ENCODE peak calls at places on chromosomes 6 and 20, in six cellular contexts. One of them, this sample, is unnamed.

GRCh38 chr6:156957931-156958547 is 180.9 kb downstream of the ARID1B start:
- DNase-seq in HepG2: no peak
- DNase-seq in K562: no peak
- DNase-seq in GM12878: no peak
- DNase-seq in GM12892: no peak
- DNase-seq in H1: no peak
- DNase-seq in this sample: no peak

GRCh38 chr20:63106765-63107448 is 100.1 kb upstream of the BHLHE23 start:
- DNase-seq in HepG2: no peak
- DNase-seq in K562: no peak
- DNase-seq in GM12878: no peak
- DNase-seq in GM12892: no peak
- DNase-seq in H1: no peak
- DNase-seq in this sample: no peak

GRCh38 chr20:24741673-24742072 is 207.4 kb upstream of the CST7 start:
- DNase-seq in HepG2: no peak
- DNase-seq in K562: no peak
- DNase-seq in GM12878: no peak
- DNase-seq in GM12892: no peak
- DNase-seq in H1: peak; percentile 38
- DNase-seq in this sample: no peak

GRCh38 chr6:168428052-168428829 is 12.7 kb upstream of the SMOC2 start:
- DNase-seq in HepG2: no peak
- DNase-seq in K562: no peak
- DNase-seq in GM12878: no peak
- DNase-seq in GM12892: no peak
- DNase-seq in H1: no peak
- DNase-seq in this sample: no peak

GRCh38 chr6:145532361-145532760 is 203.0 kb downstream of the EPM2A start:
- DNase-seq in HepG2: peak; percentile 18
- DNase-seq in K562: no peak
- DNase-seq in GM12878: no peak
- DNase-seq in GM12892: no peak
- DNase-seq in H1: peak; percentile 45
- DNase-seq in this sample: no peak

GRCh38 chr20:50508171-50508761 is 1.9 kb upstream of the PTPN1 start:
- DNase-seq in HepG2: peak; percentile 62
- DNase-seq in K562: no peak
- DNase-seq in GM12878: no peak
- DNase-seq in GM12892: no peak
- DNase-seq in H1: no peak
- DNase-seq in this sample: no peak

GRCh38 chr20:59819496-59820203 is 113.8 kb downstream of the SYCP2 start:
- DNase-seq in HepG2: no peak
- DNase-seq in K562: no peak
- DNase-seq in GM12878: no peak
- DNase-seq in GM12892: no peak
- DNase-seq in H1: no peak
- DNase-seq in this sample: no peak

GRCh38 chr6:149043476-149044130 is 273.9 kb upstream of the TAB2 start:
- DNase-seq in HepG2: peak; percentile 36
- DNase-seq in K562: peak; percentile 78
- DNase-seq in GM12878: no peak
- DNase-seq in GM12892: no peak
- DNase-seq in H1: peak; percentile 78
- DNase-seq in this sample: no peak

GRCh38 chr20:6269163-6269873 is 146.5 kb upstream of the FERMT1 start:
- DNase-seq in HepG2: no peak
- DNase-seq in K562: peak; percentile 11
- DNase-seq in GM12878: no peak
- DNase-seq in GM12892: no peak
- DNase-seq in H1: no peak
- DNase-seq in this sample: no peak

GRCh38 chr6:122696079-122696478 is 83.4 kb upstream of the FABP7 start:
- DNase-seq in HepG2: no peak
- DNase-seq in K562: no peak
- DNase-seq in GM12878: no peak
- DNase-seq in GM12892: no peak
- DNase-seq in H1: no peak
- DNase-seq in this sample: no peak

GRCh38 chr6:159074120-159074684 is 29.4 kb upstream of the TAGAP start:
- DNase-seq in HepG2: no peak
- DNase-seq in K562: peak; percentile 20
- DNase-seq in GM12878: no peak
- DNase-seq in GM12892: no peak
- DNase-seq in H1: no peak
- DNase-seq in this sample: no peak
- TF ChIP-seq TAF1 in HepG2: no peak
- TF ChIP-seq TAF1 in K562: no peak
- TF ChIP-seq TAF1 in GM12878: no peak
- TF ChIP-seq TAF1 in GM12892: no peak
- TF ChIP-seq TAF1 in H1: peak; percentile 40
- TF ChIP-seq TAF1 in this sample: no peak

GRCh38 chr20:17873410-17874270 is 95.0 kb downstream of the SNX5 start:
- DNase-seq in HepG2: peak; percentile 91
- DNase-seq in K562: no peak
- DNase-seq in GM12878: no peak
- DNase-seq in GM12892: no peak
- DNase-seq in H1: no peak
- DNase-seq in this sample: no peak
- TF ChIP-seq POLR2A in HepG2: peak; percentile 73
- TF ChIP-seq POLR2A in K562: no peak
- TF ChIP-seq POLR2A in GM12878: no peak
- TF ChIP-seq POLR2A in GM12892: no peak
- TF ChIP-seq POLR2A in H1: no peak
- TF ChIP-seq POLR2A in this sample: no peak

DNA sequence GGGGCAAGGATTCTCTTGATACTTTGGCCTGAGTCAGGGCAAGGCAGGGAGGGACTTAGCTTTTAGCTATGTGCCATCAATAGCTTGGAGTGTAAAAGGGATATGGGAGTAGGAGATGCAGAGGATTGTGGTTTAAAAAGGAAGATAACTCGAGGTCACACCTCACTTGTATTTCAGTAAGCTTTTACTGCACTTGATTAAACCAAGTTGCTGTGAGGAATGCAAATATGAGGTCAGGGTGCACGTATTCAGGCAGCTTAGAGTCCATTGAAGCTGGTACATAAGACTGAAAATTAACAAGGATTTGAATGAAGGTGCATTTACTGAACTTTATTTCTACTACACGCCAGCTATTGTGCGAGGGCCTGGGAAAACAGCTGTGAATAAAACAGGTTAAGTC is 32.1 kb downstream of the DSTN start:
- DNase-seq in HepG2: no peak
- DNase-seq in K562: no peak
- DNase-seq in GM12878: no peak
- DNase-seq in GM12892: no peak
- DNase-seq in H1: no peak
- DNase-seq in this sample: no peak
- TF ChIP-seq POLR2AphosphoS5 in HepG2: no peak
- TF ChIP-seq POLR2AphosphoS5 in K562: no peak
- TF ChIP-seq POLR2AphosphoS5 in GM12878: no peak
- TF ChIP-seq POLR2AphosphoS5 in GM12892: no peak
- TF ChIP-seq POLR2AphosphoS5 in H1: no peak
- TF ChIP-seq POLR2AphosphoS5 in this sample: no peak

DNA sequence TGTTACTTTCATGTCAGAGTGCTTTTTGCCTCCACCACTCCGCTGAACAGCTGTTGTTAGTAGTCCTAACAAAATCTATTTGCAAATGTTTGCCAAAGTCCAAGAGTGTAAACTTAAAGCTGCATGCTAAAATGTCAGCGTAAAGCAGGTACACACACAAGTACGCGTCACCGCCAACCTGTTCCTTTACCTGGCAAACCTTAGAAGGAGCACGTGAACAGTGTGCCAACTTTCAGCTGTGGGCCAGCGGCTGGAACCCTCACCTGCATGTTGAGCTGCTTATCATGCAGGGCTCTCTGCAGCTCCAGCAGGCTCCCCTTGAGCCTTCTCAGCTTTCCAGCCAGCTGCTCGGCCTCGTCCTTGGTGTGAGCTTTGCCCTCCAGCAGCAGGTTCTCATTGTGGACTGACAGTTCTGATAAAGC is 359.3 kb downstream of the SYNE1 start:
- DNase-seq in HepG2: peak; percentile 77
- DNase-seq in K562: no peak
- DNase-seq in GM12878: no peak
- DNase-seq in GM12892: no peak
- DNase-seq in H1: no peak
- DNase-seq in this sample: no peak
- TF ChIP-seq TAF1 in HepG2: no peak
- TF ChIP-seq TAF1 in K562: no peak
- TF ChIP-seq TAF1 in GM12878: no peak
- TF ChIP-seq TAF1 in GM12892: no peak
- TF ChIP-seq TAF1 in H1: no peak
- TF ChIP-seq TAF1 in this sample: no peak

GRCh38 chr20:35773154-35773751 is 1.4 kb downstream of the PHF20 start:
- DNase-seq in HepG2: no peak
- DNase-seq in K562: peak; percentile 63
- DNase-seq in GM12878: peak; percentile 36
- DNase-seq in GM12892: no peak
- DNase-seq in H1: no peak
- DNase-seq in this sample: peak; percentile 27

GRCh38 chr20:35772563-35773058 is 796 bp downstream of the PHF20 start:
- DNase-seq in HepG2: no peak
- DNase-seq in K562: no peak
- DNase-seq in GM12878: no peak
- DNase-seq in GM12892: no peak
- DNase-seq in H1: no peak
- DNase-seq in this sample: no peak

GRCh38 chr20:35768731-35769664 is 2.8 kb upstream of the PHF20 start:
- DNase-seq in HepG2: peak; percentile 82
- DNase-seq in K562: peak; percentile 69
- DNase-seq in GM12878: peak; percentile 43
- DNase-seq in GM12892: no peak
- DNase-seq in H1: peak; percentile 76
- DNase-seq in this sample: no peak

GRCh38 chr20:35771367-35771688 is 487 bp upstream of the PHF20 start:
- DNase-seq in HepG2: no peak
- DNase-seq in K562: no peak
- DNase-seq in GM12878: no peak
- DNase-seq in GM12892: no peak
- DNase-seq in H1: no peak
- DNase-seq in this sample: no peak

DNA sequence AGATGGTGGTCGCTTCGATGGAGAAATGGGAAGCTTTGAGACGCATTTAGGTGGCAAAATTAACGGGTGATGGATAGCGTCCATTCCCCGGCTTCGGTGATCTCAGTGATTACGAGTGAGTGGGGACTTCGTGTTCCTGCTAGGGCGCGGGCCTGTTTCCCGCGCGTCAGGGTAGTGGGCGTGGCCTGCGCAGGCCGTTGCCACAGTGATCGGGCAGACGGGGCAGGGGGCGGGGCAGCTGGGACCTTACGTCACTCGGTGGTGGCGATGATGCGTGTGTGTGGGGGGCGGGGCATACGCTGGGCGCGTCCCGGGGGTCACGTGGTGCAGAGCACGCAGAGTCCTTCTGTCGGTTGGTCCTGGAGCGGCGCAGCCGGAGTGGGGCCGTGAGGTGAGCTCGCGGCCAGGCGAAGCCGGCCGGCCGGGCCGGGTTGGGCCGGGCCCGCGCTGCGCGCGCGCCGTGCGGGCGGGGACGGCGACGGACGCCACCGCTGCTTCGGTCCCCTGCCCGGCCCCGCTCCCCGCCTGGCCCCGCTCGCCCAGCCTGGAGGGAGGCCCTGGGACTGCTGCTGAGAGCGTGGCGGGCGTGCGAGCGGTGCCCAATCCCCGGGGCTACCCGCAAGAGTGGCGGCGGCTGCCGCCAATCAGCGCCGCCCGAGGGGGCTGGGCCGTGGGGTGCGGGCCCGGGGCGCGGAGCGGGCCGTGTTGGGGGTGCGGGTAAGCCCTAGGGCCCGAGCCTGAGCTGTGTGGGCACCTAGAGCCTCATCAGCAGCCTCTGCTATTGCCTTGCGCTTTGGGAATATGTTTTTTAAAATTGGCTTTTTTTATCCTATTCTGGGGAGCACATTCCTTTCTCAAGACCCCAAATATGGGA is at the start of gene PHF20:
- DNase-seq in HepG2: peak; percentile 93
- DNase-seq in K562: peak; percentile 98
- DNase-seq in GM12878: peak; percentile 87
- DNase-seq in GM12892: peak; percentile 88
- DNase-seq in H1: peak; percentile 97
- DNase-seq in this sample: peak; percentile 89
- TF ChIP-seq POLR2A in HepG2: peak; percentile 89
- TF ChIP-seq POLR2A in K562: peak; percentile 52
- TF ChIP-seq POLR2A in GM12878: peak; percentile 90
- TF ChIP-seq POLR2A in GM12892: peak; percentile 89
- TF ChIP-seq POLR2A in H1: peak; percentile 87
- TF ChIP-seq POLR2A in this sample: peak; percentile 82

GRCh38 chr20:21102252-21102609 is 3.9 kb downstream of the LINC00237 start:
- DNase-seq in HepG2: no peak
- DNase-seq in K562: no peak
- DNase-seq in GM12878: no peak
- DNase-seq in GM12892: no peak
- DNase-seq in H1: peak; percentile 76
- DNase-seq in this sample: no peak
- TF ChIP-seq POLR2AphosphoS5 in HepG2: no peak
- TF ChIP-seq POLR2AphosphoS5 in K562: no peak
- TF ChIP-seq POLR2AphosphoS5 in GM12878: no peak
- TF ChIP-seq POLR2AphosphoS5 in GM12892: no peak
- TF ChIP-seq POLR2AphosphoS5 in H1: no peak
- TF ChIP-seq POLR2AphosphoS5 in this sample: no peak

GRCh38 chr6:40480678-40481077 is 106.5 kb downstream of the LRFN2 start:
- DNase-seq in HepG2: no peak
- DNase-seq in K562: no peak
- DNase-seq in GM12878: no peak
- DNase-seq in GM12892: no peak
- DNase-seq in H1: no peak
- DNase-seq in this sample: no peak

GRCh38 chr6:40485795-40486194 is 101.4 kb downstream of the LRFN2 start:
- DNase-seq in HepG2: no peak
- DNase-seq in K562: no peak
- DNase-seq in GM12878: no peak
- DNase-seq in GM12892: no peak
- DNase-seq in H1: no peak
- DNase-seq in this sample: no peak

GRCh38 chr6:40485300-40485699 is 101.9 kb downstream of the LRFN2 start:
- DNase-seq in HepG2: no peak
- DNase-seq in K562: no peak
- DNase-seq in GM12878: no peak
- DNase-seq in GM12892: no peak
- DNase-seq in H1: no peak
- DNase-seq in this sample: no peak

GRCh38 chr6:40484066-40484465 is 103.1 kb downstream of the LRFN2 start:
- DNase-seq in HepG2: no peak
- DNase-seq in K562: no peak
- DNase-seq in GM12878: no peak
- DNase-seq in GM12892: no peak
- DNase-seq in H1: no peak
- DNase-seq in this sample: no peak

GRCh38 chr6:40482532-40482931 is 104.6 kb downstream of the LRFN2 start:
- DNase-seq in HepG2: no peak
- DNase-seq in K562: no peak
- DNase-seq in GM12878: no peak
- DNase-seq in GM12892: no peak
- DNase-seq in H1: no peak
- DNase-seq in this sample: no peak
- TF ChIP-seq TAF1 in HepG2: no peak
- TF ChIP-seq TAF1 in K562: no peak
- TF ChIP-seq TAF1 in GM12878: no peak
- TF ChIP-seq TAF1 in GM12892: no peak
- TF ChIP-seq TAF1 in H1: no peak
- TF ChIP-seq TAF1 in this sample: no peak